ENCODE peak calls at places on chromosomes 6 and 20, in six cellular contexts. X, L, R, D, N and C are unnamed samples. For H3K36me3, the result is how much of the 10 kb centered on the place peaks cover.

GRCh38 chr6:33738153-33738552 is 8.6 kb downstream of the IP6K3 start:
- DNase-seq in X (no peak), L (no peak), R (no peak), D (no peak), N (no peak), C (no peak)

GRCh38 chr20:13226367-13226766 is 5.3 kb downstream of the ISM1 start:
- DNase-seq in X (no peak), L (no peak), R (no peak), D (no peak), N (no peak), C (no peak)

GRCh38 chr20:36339646-36340592 is 33.8 kb downstream of the DLGAP4 start:
- DNase-seq in X (no peak), L (no peak), R (no peak), D (no peak), N (no peak), C (no peak)

GRCh38 chr6:26307830-26308229 is 57.2 kb upstream of the BTN3A2 start:
- DNase-seq in X (no peak), L (no peak), R (peak), D (no peak), N (no peak), C (peak)

GRCh38 chr20:19012671-19013070 is 199.1 kb downstream of the SCP2D1 start:
- DNase-seq in X (no peak), L (no peak), R (no peak), D (no peak), N (no peak), C (peak)

GRCh38 chr6:155485756-155486155 is 30.1 kb upstream of the NOX3 start:
- DNase-seq in X (no peak), L (no peak), R (no peak), D (no peak), N (no peak), C (no peak)

GRCh38 chr20:38286586-38287502 is 17.1 kb upstream of the BPI start:
- DNase-seq in X (no peak), L (no peak), R (no peak), D (no peak), N (no peak), C (no peak)

GRCh38 chr6:113414511-113414910 is 442.6 kb upstream of the MARCKS start:
- DNase-seq in X (no peak), L (no peak), R (peak), D (peak), N (no peak), C (peak)

GRCh38 chr6:134254118-134254517 is 63.8 kb downstream of the SGK1 start:
- DNase-seq in X (no peak), L (no peak), R (no peak), D (no peak), N (no peak), C (no peak)

GRCh38 chr6:18264338-18265098 is at the start of gene DEK:
- DNase-seq in X (no peak), L (peak), R (peak), D (peak), N (peak), C (peak)

GRCh38 chr6:137519629-137520176 is 25.5 kb upstream of the OLIG3 start:
- DNase-seq in X (no peak), L (no peak), R (no peak), D (no peak), N (no peak), C (no peak)

GRCh38 chr6:103879800-103880199 is 979.9 kb downstream of the HACE1 start:
- DNase-seq in X (no peak), L (no peak), R (no peak), D (no peak), N (no peak), C (no peak)
- H3K4me3 ChIP-seq in X (no peak), L (no peak), R (no peak), D (no peak), N (no peak), C (no peak)

GRCh38 chr6:35496036-35496850 is 636 bp downstream of the TEAD3 start:
- DNase-seq in X (no peak), L (no peak), R (peak), D (no peak), N (no peak), C (no peak)

GRCh38 chr6:35495258-35496035 is 1.4 kb downstream of the TEAD3 start:
- DNase-seq in X (no peak), L (no peak), R (no peak), D (no peak), N (no peak), C (peak)

GRCh38 chr6:35498407-35499045 is 1.6 kb upstream of the TEAD3 start:
- DNase-seq in X (no peak), L (no peak), R (no peak), D (no peak), N (no peak), C (no peak)

GRCh38 chr6:35497571-35498406 is 910 bp upstream of the TEAD3 start:
- DNase-seq in X (no peak), L (no peak), R (no peak), D (no peak), N (peak), C (peak)

GRCh38 chr6:35496851-35497570 is at the start of gene TEAD3:
- DNase-seq in X (no peak), L (no peak), R (peak), D (peak), N (peak), C (peak)
- TF ChIP-seq CTCF in X (no peak), L (no peak), R (peak), D (no peak), N (no peak), C (no peak)

GRCh38 chr6:125923371-125923877 is 33.1 kb upstream of the HINT3 start:
- DNase-seq in X (no peak), L (no peak), R (no peak), D (no peak), N (no peak), C (no peak)

GRCh38 chr6:125919618-125920017 is 37.0 kb upstream of the HINT3 start:
- DNase-seq in X (no peak), L (no peak), R (no peak), D (no peak), N (no peak), C (peak)

GRCh38 chr6:125918230-125918629 is 38.3 kb upstream of the HINT3 start:
- DNase-seq in X (no peak), L (no peak), R (no peak), D (no peak), N (no peak), C (no peak)

GRCh38 chr6:125922322-125922860 is 34.2 kb upstream of the HINT3 start:
- DNase-seq in X (no peak), L (no peak), R (peak), D (no peak), N (no peak), C (no peak)

GRCh38 chr6:125918681-125919566 is 37.6 kb upstream of the HINT3 start:
- DNase-seq in X (peak), L (no peak), R (peak), D (no peak), N (no peak), C (peak)
- H3K36me3 ChIP-seq in X (under half), L (under half), R (under half), D (half or more), N (under half), C (under half)

DNA sequence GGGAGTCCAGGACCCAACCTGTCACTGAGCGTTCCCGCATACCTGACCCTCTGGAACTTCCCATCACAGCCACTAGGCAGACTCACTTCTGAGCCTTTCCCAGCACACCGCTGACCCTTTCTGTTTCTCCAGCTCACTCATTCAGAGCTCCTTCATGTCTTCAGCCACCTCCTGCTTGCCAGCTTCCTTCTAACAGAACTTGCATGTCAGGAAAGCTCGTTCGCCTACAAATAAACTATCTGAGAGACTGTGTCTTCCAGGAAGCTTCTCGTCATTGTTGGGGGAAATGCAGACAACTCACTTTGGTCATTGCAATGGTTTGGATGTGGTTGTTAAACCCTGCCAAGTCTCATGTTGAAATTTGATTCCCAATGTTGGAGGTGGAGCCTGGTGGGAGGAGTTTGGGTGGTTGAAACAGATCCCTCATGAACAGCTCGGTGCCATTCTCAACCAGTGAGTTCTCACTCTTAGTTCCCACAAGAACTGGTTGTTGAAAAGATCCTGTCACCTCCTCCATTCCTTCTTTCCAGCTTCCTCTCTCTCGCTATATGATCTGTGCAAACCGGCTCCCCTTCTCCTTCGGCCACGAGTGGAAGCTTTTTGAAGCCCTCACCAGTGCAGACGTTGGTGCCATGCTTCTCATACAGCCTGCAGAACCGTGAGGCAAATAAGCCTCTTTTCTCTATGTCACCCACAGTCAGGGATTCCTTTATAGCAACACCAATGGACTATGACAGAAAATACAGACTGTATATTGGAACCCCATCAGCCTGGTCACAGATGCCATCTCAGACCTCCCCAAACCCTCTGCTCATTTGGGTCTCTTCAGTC is 1.4 kb upstream of the MUC21 start:
- DNase-seq in X (no peak), L (no peak), R (peak), D (no peak), N (peak), C (peak)
- H3K4me3 ChIP-seq in X (no peak), L (no peak), R (no peak), D (no peak), N (no peak), C (peak)